ENCODE peak calls at places on chromosomes 4 and X, in eight cellular contexts. N, Z, M, U, E, S, P and F are unnamed samples.

GRCh38 chrX:153610834-153611209 is 11.9 kb upstream of the CCNQ start:
- DNase-seq in U (no peak), E (no peak), S (no peak), P (no peak), Z (no peak), N (no peak), M (no peak), F (no peak)

GRCh38 chr4:84958434-84958833 is 8.1 kb downstream of the WDFY3 start:
- DNase-seq in M (no peak), P (no peak), N (no peak), Z (no peak), E (no peak), U (no peak), S (no peak), F (no peak)

GRCh38 chrX:106510713-106511411 is 100.9 kb upstream of the RADX start:
- DNase-seq in N (no peak), P (no peak), S (no peak), U (no peak), Z (no peak), E (no peak), M (no peak), F (no peak)

GRCh38 chrX:57573754-57574153 is 18.1 kb upstream of the ZXDB start:
- DNase-seq in S (peak), U (no peak), P (no peak), N (no peak), Z (no peak), M (no peak), E (no peak), F (no peak)

GRCh38 chr4:154312246-154312645 is 179.4 kb downstream of the DCHS2 start:
- DNase-seq in E (no peak), S (peak), N (no peak), Z (no peak), P (no peak), M (no peak), U (no peak), F (no peak)

GRCh38 chrX:72269671-72270251 is 7.3 kb downstream of the RPS4X start:
- DNase-seq in U (no peak), S (no peak), N (no peak), Z (peak), E (peak), M (no peak), P (peak), F (peak)

GRCh38 chr4:145260091-145260490 is 79.7 kb upstream of the OTUD4 start:
- DNase-seq in E (no peak), M (no peak), P (no peak), U (no peak), N (no peak), S (no peak), Z (no peak), F (no peak)

GRCh38 chr4:154491731-154492249 is at the start of gene DCHS2:
- DNase-seq in N (no peak), E (no peak), U (peak), P (no peak), S (peak), Z (no peak), M (peak), F (no peak)

GRCh38 chr4:103144926-103145325 is 45.3 kb upstream of the BDH2 start:
- DNase-seq in P (no peak), U (no peak), M (no peak), E (no peak), S (no peak), N (no peak), Z (no peak), F (no peak)

GRCh38 chr4:76705497-76705896 is 192.4 kb downstream of the SOWAHB start:
- DNase-seq in E (no peak), U (no peak), P (no peak), N (no peak), S (no peak), Z (no peak), M (no peak), F (no peak)

GRCh38 chr4:173821031-173821430 is 291.0 kb upstream of the HAND2 start:
- DNase-seq in Z (peak), U (no peak), P (no peak), N (no peak), S (no peak), M (no peak), E (no peak), F (no peak)

GRCh38 chrX:12237131-12237530 is 98.9 kb downstream of the FRMPD4 start:
- DNase-seq in Z (no peak), M (no peak), E (no peak), S (no peak), P (no peak), U (no peak), N (no peak), F (no peak)

GRCh38 chr4:156815717-156816319 is 155.8 kb downstream of the PDGFC start:
- DNase-seq in N (no peak), S (no peak), U (no peak), Z (no peak), P (no peak), E (no peak), M (no peak), F (no peak)

GRCh38 chrX:133335027-133335426 is 80.3 kb downstream of the GPC4 start:
- DNase-seq in N (no peak), S (peak), U (no peak), M (no peak), E (peak), P (peak), Z (peak), F (no peak)

GRCh38 chr4:14035076-14035475 is 407.6 kb upstream of the BOD1L1 start:
- DNase-seq in P (no peak), N (no peak), M (no peak), E (no peak), Z (no peak), S (no peak), U (no peak), F (no peak)

GRCh38 chr4:70225824-70226223 is at the start of gene FDCSP:
- DNase-seq in M (no peak), U (no peak), S (no peak), P (no peak), E (no peak), N (no peak), Z (no peak), F (no peak)

GRCh38 chr4:123649644-123650356 is 253.2 kb downstream of the SPRY1 start:
- DNase-seq in P (peak), S (peak), M (no peak), E (peak), U (no peak), Z (peak), N (no peak), F (peak)

GRCh38 chrX:147072747-147073146 is 258.2 kb upstream of the CXorf51A start:
- DNase-seq in P (no peak), U (no peak), Z (no peak), N (no peak), S (no peak), M (no peak), E (no peak), F (no peak)

GRCh38 chrX:18401848-18402213 is 23.6 kb upstream of the CDKL5 start:
- DNase-seq in Z (no peak), N (no peak), S (no peak), U (no peak), E (no peak), M (no peak), P (no peak), F (no peak)

GRCh38 chrX:2441466-2441865 is 59.3 kb downstream of the DHRSX start:
- DNase-seq in E (no peak), P (no peak), M (no peak), U (no peak), Z (no peak), S (no peak), N (peak), F (no peak)

GRCh38 chr4:95758001-95758400 is 81.9 kb upstream of the PDHA2 start:
- DNase-seq in Z (no peak), U (no peak), N (no peak), P (no peak), E (no peak), S (no peak), M (no peak), F (no peak)

GRCh38 chr4:70630162-70630561 is 1.6 kb downstream of the ENAM start:
- DNase-seq in S (no peak), N (no peak), M (no peak), Z (no peak), U (no peak), P (no peak), E (no peak), F (no peak)

GRCh38 chrX:133171962-133172708 is 46.0 kb downstream of the TFDP3 start:
- DNase-seq in P (no peak), E (peak), S (peak), Z (no peak), M (no peak), U (no peak), N (no peak), F (no peak)

GRCh38 chrX:46279925-46280313 is 265.3 kb downstream of the ZNF674 start:
- DNase-seq in M (no peak), Z (peak), P (no peak), S (no peak), U (no peak), N (no peak), E (no peak), F (no peak)

GRCh38 chr4:173243321-173243720 is 74.7 kb downstream of the GALNT7 start:
- DNase-seq in M (no peak), U (no peak), E (peak), S (no peak), Z (peak), P (no peak), N (no peak), F (no peak)

GRCh38 chrX:17009856-17010650 is 63.6 kb downstream of the REPS2 start:
- DNase-seq in M (no peak), P (no peak), S (no peak), N (no peak), Z (no peak), E (no peak), U (no peak), F (no peak)

GRCh38 chr4:27011401-27011800 is 150.8 kb downstream of the STIM2 start:
- DNase-seq in S (no peak), P (no peak), Z (no peak), N (no peak), U (no peak), M (no peak), E (no peak), F (no peak)

GRCh38 chr4:154595807-154596206 is 5.3 kb upstream of the FGA start:
- DNase-seq in E (peak), S (no peak), N (no peak), U (no peak), Z (peak), M (no peak), P (no peak), F (no peak)

GRCh38 chr4:146495277-146495676 is 26.5 kb downstream of the SLC10A7 start:
- DNase-seq in M (no peak), E (no peak), P (no peak), S (no peak), Z (peak), N (no peak), U (no peak), F (no peak)

GRCh38 chr4:105189855-105190650 is 43.4 kb downstream of the TET2 start:
- DNase-seq in P (no peak), M (no peak), E (no peak), U (no peak), S (no peak), N (no peak), Z (no peak), F (no peak)

GRCh38 chrX:11097920-11098319 is 13.2 kb upstream of the HCCS start:
- DNase-seq in E (no peak), Z (no peak), P (no peak), S (no peak), N (no peak), M (no peak), U (no peak), F (no peak)

GRCh38 chrX:11103751-11104150 is 7.4 kb upstream of the HCCS start:
- DNase-seq in N (no peak), Z (no peak), S (no peak), E (no peak), M (no peak), P (no peak), U (no peak), F (no peak)

GRCh38 chrX:11099465-11099864 is 11.7 kb upstream of the HCCS start:
- DNase-seq in M (no peak), P (no peak), Z (no peak), S (no peak), U (no peak), E (no peak), N (no peak), F (no peak)

GRCh38 chrX:11103006-11103405 is 8.1 kb upstream of the HCCS start:
- DNase-seq in Z (no peak), S (no peak), M (no peak), N (no peak), E (no peak), U (no peak), P (no peak), F (no peak)

GRCh38 chrX:11100281-11101035 is 10.7 kb upstream of the HCCS start:
- DNase-seq in E (peak), P (peak), N (no peak), Z (peak), M (no peak), U (no peak), S (peak), F (no peak)
- TF ChIP-seq CTCF in E (peak), P (peak), N (peak), Z (peak), M (peak), U (peak), S (no peak), F (peak)

DNA sequence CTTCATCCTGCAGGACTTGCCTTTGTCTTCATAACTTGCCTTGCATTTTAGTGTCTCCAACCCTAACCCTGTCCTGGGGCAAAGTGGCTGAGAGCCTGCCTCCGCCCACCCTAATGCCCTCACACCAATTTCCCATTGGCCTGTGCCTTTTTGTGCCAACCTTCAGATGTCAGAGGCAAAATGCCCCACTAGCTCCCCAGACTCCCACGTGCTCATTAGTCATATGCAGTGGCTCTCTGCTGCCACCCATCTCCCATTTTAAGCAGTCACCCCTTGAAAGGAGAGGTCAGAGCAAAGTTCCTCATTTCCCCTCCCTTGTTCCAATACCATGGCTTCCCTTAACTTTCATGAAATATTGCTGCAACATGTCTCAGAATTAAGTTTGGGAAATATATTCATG is 74.8 kb upstream of the PASD1 start:
- DNase-seq in M (no peak), Z (no peak), U (no peak), S (peak), P (no peak), N (no peak), E (peak), F (no peak)
- TF ChIP-seq CTCF in M (no peak), Z (no peak), U (no peak), S (no peak), P (peak), N (peak), E (no peak), F (no peak)

GRCh38 chr4:48904101-48904500 is 2.5 kb downstream of the OCIAD2 start:
- DNase-seq in N (no peak), Z (no peak), S (no peak), M (no peak), E (no peak), P (no peak), U (no peak), F (no peak)

GRCh38 chr4:48907706-48908477 is 1.3 kb upstream of the OCIAD2 start:
- DNase-seq in S (no peak), E (no peak), M (no peak), Z (no peak), U (no peak), N (no peak), P (no peak), F (no peak)

GRCh38 chr4:48904541-48905142 is 1.9 kb downstream of the OCIAD2 start:
- DNase-seq in U (no peak), M (no peak), P (no peak), N (no peak), S (no peak), Z (peak), E (no peak), F (no peak)

GRCh38 chr4:48906283-48907173 is at the start of gene OCIAD2:
- DNase-seq in S (peak), N (peak), E (peak), U (peak), P (peak), Z (peak), M (peak), F (no peak)

DNA sequence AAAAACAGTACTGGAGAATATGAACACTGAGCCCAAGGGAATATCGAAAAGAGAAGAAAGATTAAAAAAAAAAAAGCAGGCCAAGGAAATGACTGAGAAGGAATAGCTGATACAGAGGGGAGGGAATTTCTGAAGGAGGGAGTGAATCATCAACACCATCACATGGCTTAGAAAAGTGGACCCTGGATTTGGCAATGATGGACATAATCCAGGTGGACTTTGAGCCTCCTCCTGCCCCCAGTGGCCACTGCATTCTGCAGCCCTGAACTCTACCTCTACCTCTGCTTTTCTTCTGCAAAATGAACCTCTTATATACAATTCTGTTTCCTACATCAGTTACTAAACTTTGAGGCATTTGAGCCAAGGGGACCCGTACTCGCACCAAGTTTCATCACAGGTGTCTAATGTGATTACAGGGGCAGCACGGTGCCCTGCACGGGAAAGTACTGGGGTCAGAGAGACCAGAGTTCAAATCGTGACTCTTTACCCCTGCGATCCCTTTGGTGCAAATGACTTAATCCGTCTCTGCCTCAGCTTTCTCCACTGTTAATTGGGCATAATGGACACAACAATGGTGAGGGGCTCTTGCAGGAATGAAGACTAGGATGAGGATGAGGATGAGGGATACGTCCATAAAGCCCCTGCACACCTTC is 1.1 kb downstream of the OCIAD2 start:
- DNase-seq in M (no peak), P (no peak), Z (peak), S (peak), N (no peak), U (no peak), E (peak), F (no peak)
- TF ChIP-seq CTCF in M (no peak), P (no peak), Z (no peak), S (no peak), N (no peak), U (no peak), E (no peak), F (no peak)

GRCh38 chr4:112060212-112060611 is 85.0 kb upstream of the FAM241A start:
- DNase-seq in N (no peak), E (peak), U (no peak), M (no peak), Z (no peak), S (peak), P (no peak), F (no peak)
- TF ChIP-seq CTCF in N (no peak), E (peak), U (no peak), M (no peak), Z (peak), S (no peak), P (peak), F (peak)

GRCh38 chr4:186717556-186717955 is 6.1 kb downstream of the FAT1 start:
- DNase-seq in P (no peak), E (no peak), Z (no peak), S (no peak), N (no peak), U (no peak), M (no peak), F (no peak)

GRCh38 chr4:186722856-186723206 is 825 bp downstream of the FAT1 start:
- DNase-seq in P (no peak), E (no peak), S (no peak), N (no peak), U (no peak), Z (no peak), M (no peak), F (no peak)

GRCh38 chr4:186723207-186724047 is at the start of gene FAT1:
- DNase-seq in M (peak), P (peak), N (peak), E (peak), U (no peak), Z (peak), S (peak), F (peak)

GRCh38 chr4:186724048-186724860 is 598 bp upstream of the FAT1 start:
- DNase-seq in S (no peak), U (no peak), Z (peak), E (peak), N (peak), P (peak), M (peak), F (peak)

GRCh38 chr4:186719925-186720694 is 3.5 kb downstream of the FAT1 start:
- DNase-seq in S (peak), U (no peak), E (peak), N (no peak), M (no peak), P (no peak), Z (peak), F (no peak)
- TF ChIP-seq CTCF in S (no peak), U (no peak), E (peak), N (peak), M (no peak), P (peak), Z (peak), F (peak)

GRCh38 chr4:121112530-121112929 is 40.2 kb upstream of the NDNF start:
- DNase-seq in U (no peak), Z (no peak), M (no peak), P (no peak), N (no peak), E (no peak), S (no peak), F (no peak)
- TF ChIP-seq CTCF in U (peak), Z (no peak), M (peak), P (peak), N (peak), E (no peak), S (no peak), F (peak)

DNA sequence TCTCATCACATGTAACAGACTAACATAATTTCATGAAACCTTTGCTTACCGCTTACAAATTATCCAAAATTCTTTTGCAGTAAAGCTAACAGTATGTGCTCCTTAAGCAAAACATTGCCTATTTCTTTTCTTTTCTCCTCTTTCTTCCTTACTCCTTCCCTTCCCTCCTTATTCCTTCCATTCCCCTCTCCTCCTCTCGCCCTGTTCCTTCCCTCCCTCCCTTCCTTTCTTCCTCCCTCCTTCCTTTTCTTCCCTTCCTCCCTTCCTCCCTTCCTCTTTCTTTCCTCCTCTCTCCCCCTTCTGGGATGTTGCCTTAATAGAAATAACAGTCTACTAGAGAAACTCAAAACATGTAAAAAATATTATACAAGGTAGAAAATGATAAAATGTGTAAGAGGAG is 246.4 kb downstream of the TENM3 start:
- DNase-seq in Z (no peak), E (no peak), P (no peak), U (no peak), S (no peak), N (no peak), M (no peak), F (no peak)
- TF ChIP-seq CTCF in Z (no peak), E (no peak), P (no peak), U (no peak), S (no peak), N (no peak), M (no peak), F (no peak)

GRCh38 chrX:119417842-119418241 is 18.7 kb downstream of the SLC25A43 start:
- DNase-seq in U (no peak), E (peak), S (no peak), N (no peak), P (no peak), M (no peak), Z (no peak), F (no peak)
- TF ChIP-seq CTCF in U (no peak), E (peak), S (no peak), N (no peak), P (peak), M (no peak), Z (no peak), F (peak)